ENCODE peak calls at places on chromosomes 4 and X, in seven cellular contexts. I is effector memory CD4-positive, alpha-beta T cell; H is choroid plexus epithelial cell; L is SHP77 treated with DMSO at 0.1 percent for 48 hours; R is fibroblast of the conjunctiva; W is GDM1; O is GM19239. U is an unnamed sample.

GRCh38 chrX:123083924-123084323 is 100.2 kb upstream of the GRIA3 start:
- DNase-seq in I (no peak), H (peak), L (no peak), R (peak), W (no peak), O (no peak), U (no peak)

GRCh38 chrX:107827852-107828251 is 2.2 kb downstream of the MID2 start:
- DNase-seq in I (no peak), H (no peak), L (no peak), R (no peak), W (no peak), O (no peak), U (no peak)

GRCh38 chrX:13469963-13470679 is 99.3 kb upstream of the EGFL6 start:
- DNase-seq in I (no peak), H (no peak), L (no peak), R (no peak), W (no peak), O (no peak), U (no peak)

GRCh38 chrX:154002215-154002719 is 17.4 kb downstream of the IRAK1 start:
- DNase-seq in I (peak), H (no peak), L (no peak), R (peak), W (peak), O (no peak), U (no peak)

GRCh38 chr4:173288296-173288695 is 45.9 kb downstream of the HMGB2 start:
- DNase-seq in I (peak), H (peak), L (no peak), R (no peak), W (peak), O (no peak), U (peak)

GRCh38 chr4:100489316-100489715 is 28.5 kb downstream of the EMCN start:
- DNase-seq in I (no peak), H (peak), L (no peak), R (no peak), W (no peak), O (no peak), U (no peak)

GRCh38 chr4:144494280-144494679 is 151.7 kb upstream of the HHIP start:
- DNase-seq in I (no peak), H (peak), L (no peak), R (no peak), W (no peak), O (no peak), U (no peak)

GRCh38 chrX:95995600-95995999 is 689.0 kb upstream of the DIAPH2 start:
- DNase-seq in I (no peak), H (no peak), L (no peak), R (no peak), W (no peak), O (no peak), U (no peak)

GRCh38 chrX:40057405-40057804 is 40.4 kb downstream of the BCOR start:
- DNase-seq in I (no peak), H (no peak), L (no peak), R (no peak), W (no peak), O (no peak), U (no peak)

GRCh38 chr4:146059865-146060264 is 115.7 kb upstream of the LSM6 start:
- DNase-seq in I (no peak), H (no peak), L (no peak), R (no peak), W (no peak), O (peak), U (peak)

GRCh38 chr4:8393593-8394038 is 46.9 kb downstream of the ACOX3 start:
- DNase-seq in I (no peak), H (peak), L (no peak), R (peak), W (no peak), O (no peak), U (no peak)

GRCh38 chr4:3519468-3520264 is 12.6 kb downstream of the LRPAP1 start:
- DNase-seq in I (no peak), H (no peak), L (no peak), R (no peak), W (no peak), O (no peak), U (no peak)

GRCh38 chr4:14184265-14184664 is 556.7 kb upstream of the BOD1L1 start:
- DNase-seq in I (no peak), H (peak), L (no peak), R (peak), W (peak), O (no peak), U (no peak)

GRCh38 chr4:165301833-165302232 is 25.6 kb upstream of the MSMO1 start:
- DNase-seq in I (no peak), H (peak), L (no peak), R (no peak), W (peak), O (no peak), U (peak)

GRCh38 chr4:37762294-37763163 is 64.0 kb upstream of the PGM2 start:
- DNase-seq in I (no peak), H (peak), L (no peak), R (no peak), W (no peak), O (no peak), U (no peak)

GRCh38 chr4:48509543-48509942 is 19.5 kb downstream of the ZAR1 start:
- DNase-seq in I (no peak), H (no peak), L (no peak), R (no peak), W (no peak), O (no peak), U (no peak)

GRCh38 chr4:67714248-67714583 is 13.3 kb upstream of the UBA6 start:
- DNase-seq in I (no peak), H (no peak), L (no peak), R (no peak), W (no peak), O (no peak), U (peak)

GRCh38 chr4:152229782-152230289 is 306.1 kb downstream of the FBXW7 start:
- DNase-seq in I (no peak), H (no peak), L (no peak), R (no peak), W (no peak), O (no peak), U (no peak)

GRCh38 chrX:153624196-153625091 is 22.6 kb upstream of the DUSP9 start:
- DNase-seq in I (no peak), H (no peak), L (no peak), R (no peak), W (no peak), O (no peak), U (no peak)

GRCh38 chr4:181528570-181529184 is 714.5 kb upstream of the TENM3 start:
- DNase-seq in I (no peak), H (peak), L (peak), R (peak), W (peak), O (no peak), U (peak)

GRCh38 chr4:53477038-53477565 is 99.7 kb downstream of the FIP1L1 start:
- DNase-seq in I (no peak), H (peak), L (no peak), R (peak), W (no peak), O (no peak), U (no peak)

GRCh38 chrX:65831268-65831667 is 163.8 kb downstream of the MSN start:
- DNase-seq in I (no peak), H (no peak), L (no peak), R (no peak), W (no peak), O (no peak), U (no peak)

GRCh38 chr4:82984459-82984858 is 26.2 kb downstream of the LIN54 start:
- DNase-seq in I (no peak), H (peak), L (no peak), R (peak), W (no peak), O (no peak), U (no peak)

GRCh38 chr4:89175611-89176010 is 64.3 kb downstream of the TIGD2 start:
- DNase-seq in I (no peak), H (no peak), L (no peak), R (no peak), W (no peak), O (no peak), U (no peak)

GRCh38 chr4:16583764-16584163 is 314.7 kb downstream of the LDB2 start:
- DNase-seq in I (no peak), H (peak), L (no peak), R (no peak), W (no peak), O (no peak), U (no peak)

GRCh38 chrX:106698693-106699092 is 27.8 kb upstream of the RNF128 start:
- DNase-seq in I (no peak), H (peak), L (no peak), R (no peak), W (no peak), O (no peak), U (no peak)

U was measured in GM13976.